ENCODE peak calls at places on chromosomes 16 and 17, in four cellular contexts. One of them, this sample, is unnamed.

GRCh38 chr16:80846275-80847013 is 42.0 kb upstream of the CDYL2 start:
- DNase-seq in endodermal cell: no peak
- DNase-seq in HCT116: no peak
- DNase-seq in aorta: no peak
- DNase-seq in this sample: no peak

GRCh38 chr17:48542114-48542955 is 2.6 kb downstream of the HOXB2 start:
- DNase-seq in endodermal cell: peak; percentile 75
- DNase-seq in HCT116: no peak
- DNase-seq in aorta: peak; percentile 80
- DNase-seq in this sample: no peak

GRCh38 chr17:14301761-14302401 is 1.0 kb downstream of the HS3ST3B1 start:
- DNase-seq in endodermal cell: peak; percentile 80
- DNase-seq in HCT116: no peak
- DNase-seq in aorta: peak; percentile 77
- DNase-seq in this sample: peak; percentile 88

GRCh38 chr17:79114455-79115301 is 40.1 kb downstream of the ENGASE start:
- DNase-seq in endodermal cell: peak; percentile 74
- DNase-seq in HCT116: no peak
- DNase-seq in aorta: no peak
- DNase-seq in this sample: no peak

GRCh38 chr16:83717308-83717707 is 90.5 kb upstream of the HSBP1 start:
- DNase-seq in endodermal cell: peak; percentile 78
- DNase-seq in HCT116: no peak
- DNase-seq in aorta: no peak
- DNase-seq in this sample: no peak

GRCh38 chr17:73232587-73233373 is 28.9 kb downstream of the CPSF4L start:
- DNase-seq in endodermal cell: no peak
- DNase-seq in HCT116: no peak
- DNase-seq in aorta: peak; percentile 87
- DNase-seq in this sample: no peak

GRCh38 chr17:60554377-60554788 is 28.3 kb upstream of the APPBP2 start:
- DNase-seq in endodermal cell: no peak
- DNase-seq in HCT116: no peak
- DNase-seq in aorta: no peak
- DNase-seq in this sample: no peak

GRCh38 chr16:7506363-7506762 is 173.7 kb downstream of the RBFOX1 start:
- DNase-seq in endodermal cell: no peak
- DNase-seq in HCT116: no peak
- DNase-seq in aorta: no peak
- DNase-seq in this sample: no peak

GRCh38 chr17:53924530-53925455 is 102.1 kb downstream of the KIF2B start:
- DNase-seq in endodermal cell: no peak
- DNase-seq in HCT116: no peak
- DNase-seq in aorta: no peak
- DNase-seq in this sample: no peak

GRCh38 chr17:34198519-34198918 is 56.6 kb upstream of the CCL2 start:
- DNase-seq in endodermal cell: no peak
- DNase-seq in HCT116: no peak
- DNase-seq in aorta: no peak
- DNase-seq in this sample: no peak

GRCh38 chr16:80968386-80969113 is 38.1 kb downstream of the CMC2 start:
- DNase-seq in endodermal cell: no peak
- DNase-seq in HCT116: no peak
- DNase-seq in aorta: no peak
- DNase-seq in this sample: no peak

GRCh38 chr17:4444782-4445473 is 11.2 kb downstream of the SPNS3 start:
- DNase-seq in endodermal cell: no peak
- DNase-seq in HCT116: no peak
- DNase-seq in aorta: no peak
- DNase-seq in this sample: no peak

GRCh38 chr17:4161560-4162221 is 18.7 kb downstream of the CYB5D2 start:
- DNase-seq in endodermal cell: peak; percentile 58
- DNase-seq in HCT116: no peak
- DNase-seq in aorta: no peak
- DNase-seq in this sample: no peak

GRCh38 chr16:85718682-85719081 is 29.9 kb upstream of the GINS2 start:
- DNase-seq in endodermal cell: peak; percentile 88
- DNase-seq in HCT116: no peak
- DNase-seq in aorta: no peak
- DNase-seq in this sample: no peak

DNA sequence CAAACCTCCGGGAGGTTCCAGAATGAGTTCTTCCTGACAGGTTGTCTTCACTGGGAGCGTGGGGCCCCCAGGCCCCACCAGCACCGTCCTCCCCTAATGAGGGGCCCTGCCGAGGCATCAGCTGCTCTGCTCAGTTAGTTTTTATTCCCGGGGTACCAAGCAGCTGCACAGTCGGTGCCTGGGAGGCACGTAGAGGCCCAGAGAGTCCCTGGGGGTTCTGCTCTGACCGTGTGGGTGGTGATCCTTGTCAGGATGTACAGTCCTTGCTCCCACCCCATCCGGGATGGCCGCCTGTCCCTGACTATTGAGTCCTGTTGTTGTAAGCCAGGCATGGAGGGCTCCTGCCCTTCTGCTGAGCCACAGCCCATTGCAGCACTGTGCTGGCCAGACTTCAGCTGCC is 18.5 kb downstream of the NMRAL1 start:
- DNase-seq in endodermal cell: no peak
- DNase-seq in HCT116: no peak
- DNase-seq in aorta: no peak
- DNase-seq in this sample: no peak
- H3K36me3 ChIP-seq in endodermal cell: peaks cover 49% of the 10 kb centered on the region
- H3K36me3 ChIP-seq in HCT116: peaks cover 8% of the 10 kb centered on the region
- H3K36me3 ChIP-seq in aorta: no peaks in the 10 kb centered on the region
- H3K36me3 ChIP-seq in this sample: no peaks in the 10 kb centered on the region

GRCh38 chr17:65537343-65537844 is 24.1 kb downstream of the AXIN2 start:
- DNase-seq in endodermal cell: peak; percentile 47
- DNase-seq in HCT116: no peak
- DNase-seq in aorta: no peak
- DNase-seq in this sample: no peak

GRCh38 chr17:65537845-65538678 is 23.4 kb downstream of the AXIN2 start:
- DNase-seq in endodermal cell: no peak
- DNase-seq in HCT116: no peak
- DNase-seq in aorta: no peak
- DNase-seq in this sample: no peak

GRCh38 chr17:65533855-65534457 is 27.5 kb downstream of the AXIN2 start:
- DNase-seq in endodermal cell: no peak
- DNase-seq in HCT116: no peak
- DNase-seq in aorta: no peak
- DNase-seq in this sample: no peak

GRCh38 chr17:65536573-65537342 is 24.7 kb downstream of the AXIN2 start:
- DNase-seq in endodermal cell: peak; percentile 41
- DNase-seq in HCT116: no peak
- DNase-seq in aorta: no peak
- DNase-seq in this sample: no peak

GRCh38 chr17:65535777-65536572 is 25.5 kb downstream of the AXIN2 start:
- DNase-seq in endodermal cell: no peak
- DNase-seq in HCT116: no peak
- DNase-seq in aorta: no peak
- DNase-seq in this sample: no peak
- H3K36me3 ChIP-seq in endodermal cell: peaks cover 96% of the 10 kb centered on the region
- H3K36me3 ChIP-seq in HCT116: peaks cover 78% of the 10 kb centered on the region
- H3K36me3 ChIP-seq in aorta: no peaks in the 10 kb centered on the region
- H3K36me3 ChIP-seq in this sample: peaks cover 64% of the 10 kb centered on the region

DNA sequence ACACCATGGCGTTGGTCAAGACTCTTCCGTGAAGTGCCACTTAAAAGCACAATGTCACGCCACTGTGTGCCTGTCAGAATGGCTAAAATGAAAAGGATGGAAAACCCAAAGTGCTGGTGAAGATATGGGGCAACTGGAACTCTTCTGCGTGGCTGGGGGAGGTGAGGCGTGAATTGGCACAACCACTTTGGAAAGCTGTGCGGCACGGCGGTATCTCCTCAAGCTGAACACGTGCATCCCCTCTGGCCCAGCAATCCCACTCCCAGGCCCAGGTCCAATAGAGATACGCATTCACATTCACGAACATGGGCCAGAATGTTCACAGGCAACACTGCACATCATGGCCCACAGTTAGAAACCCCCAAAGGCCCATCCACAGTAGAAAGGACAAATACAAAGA is 8.9 kb downstream of the DUSP3 start:
- DNase-seq in endodermal cell: peak; percentile 44
- DNase-seq in HCT116: no peak
- DNase-seq in aorta: no peak
- DNase-seq in this sample: no peak
- H3K36me3 ChIP-seq in endodermal cell: peaks cover 55% of the 10 kb centered on the region
- H3K36me3 ChIP-seq in HCT116: peaks cover 23% of the 10 kb centered on the region
- H3K36me3 ChIP-seq in aorta: peaks cover 4% of the 10 kb centered on the region
- H3K36me3 ChIP-seq in this sample: no peaks in the 10 kb centered on the region

GRCh38 chr17:57838453-57838852 is 11.4 kb downstream of the MRPS23 start:
- DNase-seq in endodermal cell: no peak
- DNase-seq in HCT116: no peak
- DNase-seq in aorta: no peak
- DNase-seq in this sample: no peak

GRCh38 chr17:57835333-57835900 is 14.4 kb downstream of the MRPS23 start:
- DNase-seq in endodermal cell: no peak
- DNase-seq in HCT116: no peak
- DNase-seq in aorta: no peak
- DNase-seq in this sample: no peak

GRCh38 chr17:57842280-57842679 is 7.6 kb downstream of the MRPS23 start:
- DNase-seq in endodermal cell: no peak
- DNase-seq in HCT116: no peak
- DNase-seq in aorta: no peak
- DNase-seq in this sample: no peak

GRCh38 chr17:57838857-57839570 is 10.8 kb downstream of the MRPS23 start:
- DNase-seq in endodermal cell: no peak
- DNase-seq in HCT116: no peak
- DNase-seq in aorta: no peak
- DNase-seq in this sample: no peak

GRCh38 chr17:57839571-57839923 is 10.3 kb downstream of the MRPS23 start:
- DNase-seq in endodermal cell: no peak
- DNase-seq in HCT116: no peak
- DNase-seq in aorta: no peak
- DNase-seq in this sample: no peak
- H3K36me3 ChIP-seq in endodermal cell: peaks cover 47% of the 10 kb centered on the region
- H3K36me3 ChIP-seq in HCT116: peaks cover 34% of the 10 kb centered on the region
- H3K36me3 ChIP-seq in aorta: peaks cover 6% of the 10 kb centered on the region
- H3K36me3 ChIP-seq in this sample: peaks cover 27% of the 10 kb centered on the region

This sample was measured in vagina.